ENCODE peak calls at places on chromosome 12, in nine cellular contexts. Y is cardiac muscle cell, D is psoas muscle, N is IMR-90, I is A549, A is ascending aorta, G is epithelial cell of esophagus, S is fibroblast of mammary gland, L is AG09309. T is an unnamed sample.

GRCh38 chr12:49049566-49050224 is 10.9 kb downstream of the KMT2D start:
- DNase-seq in Y (peak), D (no peak), N (peak), I (no peak), A (no peak), G (peak), S (peak), L (no peak), T (peak)

GRCh38 chr12:27002141-27002540 is 12.0 kb downstream of the TM7SF3 start:
- DNase-seq in Y (no peak), D (no peak), N (no peak), I (no peak), A (no peak), G (no peak), S (no peak), L (no peak), T (no peak)

GRCh38 chr12:99282670-99283069 is 364.9 kb upstream of the GARIN6 start:
- DNase-seq in Y (no peak), D (no peak), N (no peak), I (no peak), A (no peak), G (no peak), S (no peak), L (no peak), T (no peak)

GRCh38 chr12:55686366-55687010 is 21.2 kb downstream of the ITGA7 start:
- DNase-seq in Y (no peak), D (no peak), N (no peak), I (no peak), A (no peak), G (no peak), S (no peak), L (no peak), T (no peak)

GRCh38 chr12:31029466-31029865 is 44.2 kb upstream of the DDX11 start:
- DNase-seq in Y (no peak), D (no peak), N (no peak), I (no peak), A (no peak), G (no peak), S (no peak), L (no peak), T (no peak)

GRCh38 chr12:113796086-113796827 is 169.9 kb downstream of the RBM19 start:
- DNase-seq in Y (no peak), D (no peak), N (no peak), I (no peak), A (no peak), G (no peak), S (no peak), L (no peak), T (no peak)

GRCh38 chr12:112517730-112518129 is 99.0 kb downstream of the PTPN11 start:
- DNase-seq in Y (no peak), D (no peak), N (no peak), I (no peak), A (no peak), G (no peak), S (no peak), L (no peak), T (no peak)

GRCh38 chr12:13230500-13230899 is 34.0 kb downstream of the EMP1 start:
- DNase-seq in Y (no peak), D (peak), N (no peak), I (no peak), A (no peak), G (no peak), S (peak), L (no peak), T (no peak)

GRCh38 chr12:54228471-54228870 is 39.7 kb upstream of the SMUG1 start:
- DNase-seq in Y (no peak), D (no peak), N (no peak), I (no peak), A (no peak), G (no peak), S (no peak), L (no peak), T (no peak)

GRCh38 chr12:12528361-12529092 is 34.1 kb downstream of the DUSP16 start:
- DNase-seq in Y (no peak), D (no peak), N (no peak), I (no peak), A (no peak), G (no peak), S (no peak), L (no peak), T (no peak)

GRCh38 chr12:57766464-57767311 is at the start of gene CYP27B1:
- DNase-seq in Y (peak), D (no peak), N (peak), I (peak), A (no peak), G (peak), S (peak), L (no peak), T (no peak)

GRCh38 chr12:57767317-57767716 is 439 bp upstream of the CYP27B1 start:
- DNase-seq in Y (no peak), D (no peak), N (no peak), I (no peak), A (no peak), G (no peak), S (no peak), L (no peak), T (no peak)

GRCh38 chr12:57765003-57765697 is 1.7 kb downstream of the CYP27B1 start:
- DNase-seq in Y (peak), D (peak), N (peak), I (peak), A (no peak), G (peak), S (no peak), L (no peak), T (no peak)

GRCh38 chr12:57764662-57765002 is 2.2 kb downstream of the CYP27B1 start:
- DNase-seq in Y (no peak), D (no peak), N (no peak), I (no peak), A (no peak), G (no peak), S (no peak), L (no peak), T (no peak)

GRCh38 chr12:57765698-57766463 is 997 bp downstream of the CYP27B1 start:
- DNase-seq in Y (no peak), D (no peak), N (no peak), I (no peak), A (no peak), G (peak), S (no peak), L (no peak), T (no peak)
- H3K4me3 ChIP-seq in Y (peak), D (peak), N (peak), I (peak), A (peak), G (peak), S (peak), L (peak), T (peak)

GRCh38 chr12:16387919-16388318 is 40.5 kb downstream of the MGST1 start:
- DNase-seq in Y (no peak), D (no peak), N (no peak), I (no peak), A (no peak), G (no peak), S (no peak), L (no peak), T (no peak)

GRCh38 chr12:16384732-16385131 is 37.3 kb downstream of the MGST1 start:
- DNase-seq in Y (no peak), D (no peak), N (no peak), I (no peak), A (no peak), G (no peak), S (no peak), L (no peak), T (no peak)

GRCh38 chr12:16389594-16389993 is 42.1 kb downstream of the MGST1 start:
- DNase-seq in Y (peak), D (no peak), N (peak), I (no peak), A (no peak), G (peak), S (peak), L (peak), T (peak)

GRCh38 chr12:16385779-16386646 is 38.6 kb downstream of the MGST1 start:
- DNase-seq in Y (peak), D (no peak), N (peak), I (peak), A (no peak), G (peak), S (peak), L (peak), T (peak)
- TF ChIP-seq CTCF in Y (peak), D (peak), N (peak), I (peak), A (peak), G (peak), S (peak), L (peak), T (peak)

DNA sequence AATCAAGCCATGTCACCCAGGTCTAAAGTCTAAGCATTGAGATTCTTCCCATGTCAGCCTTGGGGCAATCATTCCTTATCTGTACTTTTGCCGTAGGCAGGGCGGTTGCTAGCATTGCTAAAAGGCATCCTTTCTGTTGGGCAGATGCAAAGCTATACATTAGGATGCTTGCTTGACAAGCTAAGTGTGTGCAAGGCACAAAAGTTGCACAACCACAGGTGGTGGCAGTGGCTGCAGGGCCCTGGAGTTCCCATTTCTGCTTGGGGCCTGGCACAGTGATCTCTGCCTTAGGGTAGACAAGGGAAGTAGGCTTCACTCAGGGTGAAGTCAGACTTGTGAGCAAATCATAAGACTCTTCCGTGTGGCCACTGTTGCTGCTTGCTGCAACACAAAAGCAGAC is 12.5 kb upstream of the GALNT6 start:
- DNase-seq in Y (no peak), D (no peak), N (no peak), I (no peak), A (no peak), G (no peak), S (no peak), L (no peak), T (no peak)
- H3K4me3 ChIP-seq in Y (no peak), D (no peak), N (no peak), I (no peak), A (no peak), G (no peak), S (no peak), L (no peak), T (no peak)

GRCh38 chr12:121330692-121331091 is 21.5 kb downstream of the ANAPC5 start:
- DNase-seq in Y (no peak), D (no peak), N (no peak), I (no peak), A (no peak), G (peak), S (no peak), L (no peak), T (no peak)

GRCh38 chr12:121333747-121334146 is 18.5 kb downstream of the ANAPC5 start:
- DNase-seq in Y (no peak), D (no peak), N (no peak), I (no peak), A (no peak), G (peak), S (no peak), L (no peak), T (no peak)

GRCh38 chr12:121331268-121331667 is 20.9 kb downstream of the ANAPC5 start:
- DNase-seq in Y (no peak), D (no peak), N (no peak), I (no peak), A (no peak), G (peak), S (peak), L (no peak), T (no peak)

GRCh38 chr12:121337416-121337815 is 14.8 kb downstream of the ANAPC5 start:
- DNase-seq in Y (no peak), D (no peak), N (no peak), I (no peak), A (no peak), G (no peak), S (no peak), L (no peak), T (no peak)

GRCh38 chr12:121334513-121335343 is 17.5 kb downstream of the ANAPC5 start:
- DNase-seq in Y (peak), D (no peak), N (peak), I (peak), A (no peak), G (peak), S (peak), L (peak), T (peak)
- TF ChIP-seq CTCF in Y (peak), D (peak), N (peak), I (peak), A (peak), G (peak), S (peak), L (peak), T (peak)

DNA sequence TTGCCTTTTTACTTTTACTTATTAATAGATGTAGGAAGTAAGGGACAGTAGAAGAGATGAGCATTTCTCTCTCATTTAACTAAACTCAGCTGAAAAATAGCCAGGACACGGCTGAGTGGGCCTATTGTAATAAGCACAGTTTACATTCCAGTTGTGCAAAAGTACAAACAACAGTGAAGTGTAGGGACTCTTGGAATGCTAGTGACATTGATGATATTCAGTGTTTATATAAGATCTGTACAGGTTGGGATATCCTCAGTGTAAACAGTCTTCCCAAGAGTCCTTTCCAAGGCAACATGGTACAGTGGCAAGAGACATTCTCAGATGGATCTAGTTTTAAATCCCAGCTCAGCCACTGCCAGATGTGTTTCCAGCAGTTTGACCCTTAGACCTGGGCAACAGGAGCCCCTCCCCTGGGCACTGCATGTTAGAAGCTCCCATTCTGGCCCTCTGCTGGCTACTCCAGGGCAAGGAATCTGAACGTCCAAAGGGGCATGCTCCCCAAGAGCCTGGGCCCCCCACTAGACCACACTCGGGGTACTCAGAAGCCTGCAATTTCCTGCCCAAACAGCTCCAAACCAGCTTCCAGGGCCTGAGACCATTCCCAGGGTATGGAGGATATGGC is 55.3 kb downstream of the STAB2 start:
- DNase-seq in Y (no peak), D (no peak), N (no peak), I (no peak), A (no peak), G (no peak), S (no peak), L (no peak), T (no peak)
- H3K4me3 ChIP-seq in Y (no peak), D (no peak), N (no peak), I (no peak), A (no peak), G (no peak), S (no peak), L (no peak), T (no peak)

GRCh38 chr12:65121049-65121955 is at the start of gene WIF1:
- DNase-seq in Y (peak), D (peak), N (no peak), I (peak), A (no peak), G (peak), S (peak), L (no peak), T (no peak)
- TF ChIP-seq CTCF in Y (peak), D (no peak), N (peak), I (peak), A (no peak), G (no peak), S (no peak), L (peak), T (peak)

GRCh38 chr12:127652281-127652680 is 614.7 kb upstream of the TMEM132C start:
- DNase-seq in Y (no peak), D (no peak), N (no peak), I (no peak), A (no peak), G (no peak), S (no peak), L (no peak), T (no peak)
- H3K4me3 ChIP-seq in Y (no peak), D (no peak), N (no peak), I (no peak), A (no peak), G (no peak), S (no peak), L (no peak), T (no peak)

DNA sequence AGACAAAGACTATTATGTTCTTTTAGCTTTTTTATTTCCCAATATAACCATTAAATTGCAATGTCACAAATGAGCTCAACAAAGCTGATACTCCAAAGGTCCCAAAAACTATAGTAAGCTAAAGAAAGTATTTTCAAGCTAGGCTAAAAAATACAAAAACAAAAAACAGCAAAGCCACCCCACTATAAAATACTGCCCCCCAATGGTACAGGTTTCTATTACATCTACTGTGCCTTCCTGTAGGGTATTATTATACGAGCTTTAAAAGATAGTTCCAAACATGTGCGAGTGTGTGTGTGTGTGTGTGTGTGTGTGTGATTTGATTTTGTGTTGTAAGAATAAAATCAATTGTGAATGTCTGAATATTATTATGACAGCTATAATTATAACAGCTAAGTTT is 1.1 kb downstream of the IFNG start:
- DNase-seq in Y (peak), D (no peak), N (no peak), I (peak), A (no peak), G (peak), S (peak), L (no peak), T (no peak)
- TF ChIP-seq CTCF in Y (peak), D (peak), N (peak), I (peak), A (no peak), G (peak), S (peak), L (peak), T (peak)

DNA sequence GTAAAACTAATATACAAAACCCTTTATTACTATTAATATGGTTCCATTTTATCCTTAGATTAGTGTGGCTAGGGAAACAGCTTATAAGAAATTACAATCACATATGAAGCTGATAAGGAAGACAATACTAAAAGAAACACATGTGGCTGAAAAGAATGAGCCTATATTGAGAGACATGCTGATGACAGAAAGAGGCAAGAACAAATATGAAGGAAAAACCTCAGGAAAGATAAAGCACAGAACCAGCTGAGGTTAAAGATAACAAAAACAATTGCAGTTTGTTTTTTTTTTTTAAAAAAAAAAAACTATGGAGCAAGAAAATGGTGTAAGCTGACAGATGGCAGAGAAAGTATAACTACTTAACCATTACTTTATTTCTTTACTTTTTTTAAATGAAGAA is 69.2 kb upstream of the OSBPL8 start:
- DNase-seq in Y (peak), D (no peak), N (no peak), I (no peak), A (no peak), G (no peak), S (no peak), L (no peak), T (no peak)
- H3K4me3 ChIP-seq in Y (no peak), D (no peak), N (no peak), I (no peak), A (no peak), G (no peak), S (no peak), L (no peak), T (no peak)